ENCODE peak calls at places on chromosomes 6 and 20, in ten cellular contexts. Q, C, V, X, D, M, Y, H, N and R are unnamed samples.

GRCh38 chr6:140636698-140637402 is 1262.4 kb upstream of the CITED2 start:
- DNase-seq in Y (no peak), M (peak; percentile 72), N (no peak), H (no peak), Q (no peak), D (no peak), X (peak; percentile 23), V (peak; percentile 46), C (no peak), R (peak; percentile 71)

GRCh38 chr6:53603381-53604121 is 58.6 kb upstream of the GCLC start:
- DNase-seq in C (peak; percentile 25), V (peak; percentile 81), N (no peak), D (no peak), M (peak; percentile 40), Y (peak; percentile 66), X (no peak), H (peak; percentile 4), Q (no peak), R (no peak)

GRCh38 chr6:143419526-143419925 is 31.0 kb downstream of the ADAT2 start:
- DNase-seq in M (no peak), D (no peak), X (no peak), V (no peak), Y (no peak), H (no peak), N (no peak), C (no peak), Q (no peak), R (no peak)

GRCh38 chr6:22146581-22147468 is 150.0 kb downstream of the PRL start:
- DNase-seq in D (no peak), Q (no peak), V (no peak), C (no peak), X (no peak), Y (peak; percentile 18), M (no peak), H (peak; percentile 25), N (no peak), R (no peak)

GRCh38 chr20:59518881-59519706 is 85.2 kb upstream of the PHACTR3 start:
- DNase-seq in V (peak; percentile 18), C (peak; percentile 74), Y (peak; percentile 55), N (peak; percentile 11), H (peak; percentile 49), X (peak; percentile 15), M (peak; percentile 45), D (peak; percentile 82), Q (peak; percentile 73), R (peak; percentile 73)

GRCh38 chr20:37886851-37887297 is 16.1 kb upstream of the VSTM2L start:
- DNase-seq in V (no peak), Y (no peak), H (peak; percentile 5), M (peak; percentile 31), D (no peak), Q (peak; percentile 79), C (no peak), X (no peak), N (no peak), R (no peak)

GRCh38 chr6:31805939-31806469 is 762 bp downstream of the LSM2 start:
- DNase-seq in X (no peak), M (no peak), N (no peak), Q (no peak), Y (no peak), D (peak; percentile 39), H (no peak), V (no peak), C (no peak), R (no peak)

GRCh38 chr6:142773859-142774258 is 171.1 kb downstream of the HIVEP2 start:
- DNase-seq in Q (no peak), Y (no peak), X (no peak), V (no peak), M (no peak), N (no peak), D (no peak), H (no peak), C (no peak), R (no peak)

GRCh38 chr20:39619386-39619785 is 657.2 kb downstream of the DHX35 start:
- DNase-seq in Y (no peak), C (no peak), V (peak; percentile 12), N (no peak), H (no peak), M (no peak), D (no peak), X (no peak), Q (no peak), R (no peak)

GRCh38 chr20:21575167-21575566 is 61.3 kb upstream of the NKX2-2 start:
- DNase-seq in M (no peak), D (no peak), Q (no peak), V (no peak), H (no peak), C (no peak), X (no peak), N (no peak), Y (no peak), R (no peak)

GRCh38 chr6:169427856-169428255 is 174.2 kb upstream of the THBS2 start:
- DNase-seq in H (no peak), D (no peak), X (no peak), N (no peak), Q (no peak), Y (peak; percentile 75), C (no peak), V (no peak), M (no peak), R (no peak)

GRCh38 chr6:11869656-11870340 is 91.2 kb upstream of the ADTRP start:
- DNase-seq in X (no peak), Q (no peak), H (no peak), D (no peak), V (no peak), M (no peak), C (no peak), N (no peak), Y (peak; percentile 66), R (no peak)

GRCh38 chr20:3041818-3042504 is 1.5 kb upstream of the GNRH2 start:
- DNase-seq in M (peak; percentile 18), Q (no peak), N (no peak), Y (peak; percentile 27), X (peak; percentile 4), H (no peak), C (no peak), V (peak; percentile 72), D (no peak), R (no peak)

GRCh38 chr6:19569563-19569962 is 267.6 kb upstream of the ID4 start:
- DNase-seq in C (peak; percentile 97), N (no peak), M (no peak), D (no peak), X (no peak), Y (no peak), H (no peak), V (no peak), Q (no peak), R (no peak)

GRCh38 chr6:168499045-168499650 is 58.2 kb downstream of the SMOC2 start:
- DNase-seq in V (peak; percentile 78), Q (peak; percentile 16), D (no peak), M (no peak), C (no peak), H (no peak), N (no peak), Y (no peak), X (no peak), R (no peak)

GRCh38 chr6:139323511-139324445 is 32.0 kb upstream of the TXLNB start:
- DNase-seq in D (peak; percentile 40), Q (peak; percentile 7), X (no peak), M (no peak), H (no peak), N (peak; percentile 81), V (peak; percentile 10), Y (peak; percentile 76), C (no peak), R (peak; percentile 95)

GRCh38 chr6:121823437-121823851 is 388.0 kb downstream of the GJA1 start:
- DNase-seq in D (no peak), X (no peak), V (no peak), C (no peak), M (no peak), Q (no peak), Y (peak; percentile 68), N (no peak), H (peak; percentile 44), R (no peak)

GRCh38 chr6:1395496-1395895 is 6.1 kb downstream of the FOXF2 start:
- DNase-seq in Y (no peak), V (no peak), D (no peak), Q (no peak), H (no peak), C (no peak), X (no peak), M (no peak), N (no peak), R (no peak)

GRCh38 chr20:49245921-49246740 is 26.9 kb downstream of the DDX27 start:
- DNase-seq in X (peak; percentile 16), M (peak; percentile 2), N (no peak), C (peak; percentile 52), D (peak; percentile 72), Q (peak; percentile 68), V (peak; percentile 36), Y (peak; percentile 68), H (peak; percentile 52), R (no peak)

GRCh38 chr6:45610374-45610773 is 232.6 kb upstream of the SUPT3H start:
- DNase-seq in D (no peak), V (no peak), X (no peak), N (no peak), C (no peak), M (no peak), Q (no peak), H (no peak), Y (no peak), R (no peak)

GRCh38 chr6:7640607-7641577 is 50.9 kb downstream of the SNRNP48 start:
- DNase-seq in V (no peak), M (no peak), X (no peak), Y (peak; percentile 90), C (no peak), D (no peak), H (peak; percentile 70), Q (peak; percentile 64), N (no peak), R (no peak)

GRCh38 chr20:62749851-62750445 is 41.3 kb downstream of the NTSR1 start:
- DNase-seq in X (no peak), N (no peak), H (no peak), C (no peak), V (no peak), D (no peak), Q (no peak), Y (no peak), M (no peak), R (no peak)

GRCh38 chr6:134689177-134689576 is 260.7 kb downstream of the ALDH8A1 start:
- DNase-seq in Y (no peak), M (no peak), N (no peak), H (no peak), X (no peak), Q (no peak), D (no peak), V (no peak), C (no peak), R (no peak)

GRCh38 chr6:19322691-19323470 is 514.3 kb upstream of the ID4 start:
- DNase-seq in Y (no peak), C (no peak), D (no peak), V (no peak), M (no peak), N (no peak), X (no peak), Q (no peak), H (no peak), R (no peak)

GRCh38 chr20:58688838-58689237 is 3.8 kb upstream of the NPEPL1 start:
- DNase-seq in Q (no peak), Y (no peak), M (no peak), C (no peak), H (no peak), N (no peak), D (no peak), V (no peak), X (no peak), R (no peak)

GRCh38 chr6:142756215-142756630 is 188.8 kb downstream of the HIVEP2 start:
- DNase-seq in C (no peak), M (no peak), X (no peak), N (no peak), H (peak; percentile 74), D (no peak), V (no peak), Y (peak; percentile 41), Q (peak; percentile 23), R (no peak)

GRCh38 chr6:143394351-143394750 is 56.1 kb downstream of the ADAT2 start:
- DNase-seq in N (no peak), C (no peak), Q (no peak), M (no peak), Y (no peak), D (no peak), X (no peak), V (no peak), H (no peak), R (no peak)

GRCh38 chr6:108589244-108589730 is 28.6 kb downstream of the FOXO3 start:
- DNase-seq in Y (peak; percentile 74), N (no peak), D (no peak), X (no peak), Q (peak; percentile 15), C (no peak), H (peak; percentile 79), M (peak; percentile 70), V (no peak), R (no peak)